ENCODE peak calls at places on chromosomes 11 and 22, in five cellular contexts. Q is esophagus squamous epithelium, D is substantia nigra, B is RWPE2, I is hepatocyte. P is an unnamed sample.

GRCh38 chr11:20609727-20610707 is 10.6 kb downstream of the SLC6A5 start:
- DNase-seq in Q (no peak), D (peak), B (no peak), I (peak), P (peak)

GRCh38 chr22:49253656-49254055 is 574.0 kb downstream of the BRD1 start:
- DNase-seq in Q (no peak), D (no peak), B (peak), I (no peak), P (no peak)

GRCh38 chr22:45009881-45010531 is at the start of gene PHF21B:
- DNase-seq in Q (no peak), D (peak), B (no peak), I (peak), P (peak)

GRCh38 chr11:78737891-78738290 is 163.2 kb upstream of the NARS2 start:
- DNase-seq in Q (no peak), D (no peak), B (no peak), I (no peak), P (no peak)

GRCh38 chr22:29801153-29801552 is 34.0 kb downstream of the UQCR10 start:
- DNase-seq in Q (no peak), D (no peak), B (no peak), I (no peak), P (peak)

GRCh38 chr11:114027941-114028340 is 31.6 kb upstream of the ZBTB16 start:
- DNase-seq in Q (no peak), D (no peak), B (no peak), I (no peak), P (no peak)

GRCh38 chr11:73184953-73185671 is 33.0 kb upstream of the P2RY2 start:
- DNase-seq in Q (no peak), D (peak), B (peak), I (peak), P (peak)

GRCh38 chr22:33166206-33166605 is 108.0 kb upstream of the SYN3 start:
- DNase-seq in Q (no peak), D (no peak), B (no peak), I (no peak), P (no peak)

GRCh38 chr11:130671801-130672700 is 223.6 kb downstream of the ADAMTS15 start:
- DNase-seq in Q (no peak), D (no peak), B (no peak), I (peak), P (peak)

GRCh38 chr11:97746832-97747231 is 1273.9 kb upstream of the CNTN5 start:
- DNase-seq in Q (no peak), D (no peak), B (no peak), I (no peak), P (no peak)

GRCh38 chr11:5841797-5842196 is at the start of gene OR52E6:
- DNase-seq in Q (no peak), D (no peak), B (no peak), I (no peak), P (no peak)

GRCh38 chr22:40289991-40290459 is 56.3 kb upstream of the ADSL start:
- DNase-seq in Q (peak), D (no peak), B (no peak), I (no peak), P (no peak)

GRCh38 chr11:3111919-3112690 is 53.0 kb downstream of the OSBPL5 start:
- DNase-seq in Q (no peak), D (no peak), B (no peak), I (no peak), P (no peak)

GRCh38 chr11:117919326-117920275 is 9.6 kb downstream of the TMPRSS13 start:
- DNase-seq in Q (no peak), D (no peak), B (peak), I (no peak), P (no peak)

GRCh38 chr22:22802346-22802970 is 85.2 kb upstream of the IGLL5 start:
- DNase-seq in Q (no peak), D (no peak), B (no peak), I (no peak), P (no peak)

GRCh38 chr11:46391578-46392420 is at the start of gene CHRM4:
- DNase-seq in Q (no peak), D (no peak), B (no peak), I (peak), P (no peak)

GRCh38 chr11:130945945-130946344 is 29.7 kb upstream of the SNX19 start:
- DNase-seq in Q (no peak), D (no peak), B (no peak), I (peak), P (no peak)

GRCh38 chr11:129426776-129427175 is 51.1 kb downstream of the BARX2 start:
- DNase-seq in Q (no peak), D (no peak), B (no peak), I (no peak), P (no peak)

GRCh38 chr11:125069796-125070195 is 6.7 kb downstream of the SLC37A2 start:
- DNase-seq in Q (no peak), D (no peak), B (no peak), I (no peak), P (no peak)

GRCh38 chr11:105719073-105719846 is 109.4 kb downstream of the GRIA4 start:
- DNase-seq in Q (no peak), D (no peak), B (no peak), I (peak), P (no peak)
- H3K27ac ChIP-seq in Q (no peak), D (no peak), B (no peak), I (peak), P (no peak)

GRCh38 chr11:75813126-75813525 is 1.9 kb upstream of the UVRAG start:
- DNase-seq in Q (no peak), D (no peak), B (no peak), I (no peak), P (no peak)

GRCh38 chr11:75810637-75811383 is 4.2 kb upstream of the UVRAG start:
- DNase-seq in Q (no peak), D (no peak), B (no peak), I (no peak), P (no peak)

GRCh38 chr11:75809991-75810390 is 5.0 kb upstream of the UVRAG start:
- DNase-seq in Q (no peak), D (no peak), B (no peak), I (no peak), P (no peak)

GRCh38 chr11:75812542-75813040 is 2.4 kb upstream of the UVRAG start:
- DNase-seq in Q (no peak), D (no peak), B (no peak), I (no peak), P (no peak)

GRCh38 chr11:75811485-75811884 is 3.5 kb upstream of the UVRAG start:
- DNase-seq in Q (no peak), D (no peak), B (no peak), I (no peak), P (no peak)
- H3K27ac ChIP-seq in Q (no peak), D (no peak), B (no peak), I (no peak), P (no peak)

GRCh38 chr11:86515297-86516094 is 140.8 kb downstream of the CCDC81 start:
- DNase-seq in Q (no peak), D (no peak), B (peak), I (peak), P (no peak)

GRCh38 chr11:86517557-86517956 is 142.9 kb downstream of the CCDC81 start:
- DNase-seq in Q (no peak), D (no peak), B (no peak), I (no peak), P (no peak)

GRCh38 chr11:86514453-86514852 is 139.8 kb downstream of the CCDC81 start:
- DNase-seq in Q (no peak), D (no peak), B (no peak), I (no peak), P (no peak)

GRCh38 chr11:86519064-86519911 is 144.6 kb downstream of the CCDC81 start:
- DNase-seq in Q (no peak), D (no peak), B (no peak), I (peak), P (no peak)

DNA sequence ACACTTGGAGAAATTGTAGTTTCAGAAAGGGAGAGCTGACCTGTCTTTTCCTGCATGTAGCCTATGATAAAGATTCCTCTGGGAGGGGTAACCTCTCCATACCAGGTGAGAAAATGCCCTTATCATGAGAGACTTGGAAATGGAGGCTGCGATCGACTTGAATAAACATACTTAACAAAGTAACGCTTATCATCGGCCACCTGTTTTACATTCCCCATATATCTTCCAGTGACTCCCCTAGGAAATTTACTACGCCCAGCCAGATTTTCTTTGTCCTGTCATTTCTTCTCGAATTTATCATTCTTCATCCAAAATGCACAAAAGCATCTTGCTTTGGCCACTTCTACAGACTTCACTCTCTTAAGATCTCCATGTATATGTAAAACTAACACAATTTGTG is 143.5 kb downstream of the CCDC81 start:
- DNase-seq in Q (no peak), D (no peak), B (no peak), I (no peak), P (no peak)
- H3K27ac ChIP-seq in Q (no peak), D (no peak), B (no peak), I (peak), P (no peak)

GRCh38 chr11:23555085-23555484 is 694.8 kb upstream of the CCDC179 start:
- DNase-seq in Q (no peak), D (no peak), B (no peak), I (no peak), P (no peak)

GRCh38 chr11:23554002-23554401 is 693.7 kb upstream of the CCDC179 start:
- DNase-seq in Q (no peak), D (no peak), B (no peak), I (no peak), P (no peak)

GRCh38 chr11:23556163-23556750 is 696.0 kb upstream of the CCDC179 start:
- DNase-seq in Q (no peak), D (no peak), B (no peak), I (no peak), P (no peak)
- H3K27ac ChIP-seq in Q (no peak), D (no peak), B (no peak), I (no peak), P (no peak)

P was measured in neuronal stem cell.